ENCODE peak calls at places on chromosome 5, in four cellular contexts. R is NCI-H1048, A is HFFc6, V is NCI-H748 treated with DMSO at 0.1 percent for 48 hours. F is an unnamed sample.

GRCh38 chr5:58773744-58774441 is 191.0 kb downstream of the RAB3C start:
- DNase-seq in A (no peak), V (no peak), R (no peak), F (no peak)

GRCh38 chr5:170378740-170379139 is 10.4 kb downstream of the KCNMB1 start:
- DNase-seq in V (no peak), A (no peak), R (no peak), F (no peak)

GRCh38 chr5:97838214-97838613 is 655.2 kb upstream of the RIOK2 start:
- DNase-seq in V (no peak), A (peak; percentile 93), R (no peak), F (peak; percentile 64)

GRCh38 chr5:176629853-176630680 is at the start of the genes EIF4E1B and SNCB:
- DNase-seq in R (no peak), A (no peak), V (peak; percentile 34), F (peak; percentile 70)

GRCh38 chr5:1089621-1090040 is 22.2 kb downstream of the SLC12A7 start:
- DNase-seq in R (no peak), V (no peak), A (no peak), F (no peak)

GRCh38 chr5:43389679-43390329 is 22.4 kb downstream of the CCL28 start:
- DNase-seq in R (peak; percentile 22), V (peak; percentile 100), A (peak; percentile 94), F (peak; percentile 25)

GRCh38 chr5:54643679-54644078 is 126.1 kb downstream of the SNX18 start:
- DNase-seq in V (no peak), R (no peak), A (peak; percentile 82), F (no peak)

GRCh38 chr5:26940981-26941380 is 97.4 kb downstream of the CDH9 start:
- DNase-seq in V (peak; percentile 90), R (no peak), A (no peak), F (no peak)

GRCh38 chr5:56327810-56328209 is 94.7 kb upstream of the ANKRD55 start:
- DNase-seq in A (no peak), V (no peak), R (no peak), F (peak; percentile 32)

GRCh38 chr5:150461231-150461630 is 11.7 kb upstream of the RPS14 start:
- DNase-seq in V (no peak), R (no peak), A (no peak), F (peak; percentile 75)

GRCh38 chr5:92800360-92800759 is 780.7 kb downstream of the NR2F1-AS1 start:
- DNase-seq in A (peak; percentile 8), V (peak; percentile 64), R (no peak), F (no peak)

GRCh38 chr5:96245401-96246091 is 187.5 kb downstream of the PCSK1 start:
- DNase-seq in A (no peak), V (no peak), R (no peak), F (no peak)

GRCh38 chr5:127863161-127863560 is 160.0 kb downstream of the CCDC192 start:
- DNase-seq in V (no peak), R (no peak), A (no peak), F (no peak)

GRCh38 chr5:169577966-169578365 is 5.6 kb upstream of the SPDL1 start:
- DNase-seq in R (no peak), A (peak; percentile 30), V (no peak), F (no peak)

GRCh38 chr5:28766565-28767158 is 1728.3 kb upstream of the CDH9 start:
- DNase-seq in V (peak; percentile 91), R (peak; percentile 38), A (peak; percentile 3), F (no peak)

GRCh38 chr5:148383564-148384388 is at the start of gene FBXO38:
- DNase-seq in R (peak; percentile 95), A (peak; percentile 94), V (peak; percentile 96), F (peak; percentile 93)

GRCh38 chr5:60652206-60652605 is 47.8 kb downstream of the DEPDC1B start:
- DNase-seq in A (peak; percentile 93), R (no peak), V (no peak), F (no peak)

GRCh38 chr5:38023353-38023752 is 183.5 kb upstream of the GDNF start:
- DNase-seq in R (no peak), V (no peak), A (no peak), F (no peak)

GRCh38 chr5:96924016-96924443 is 11.8 kb upstream of the LNPEP start:
- DNase-seq in A (no peak), R (no peak), V (no peak), F (no peak)

GRCh38 chr5:11415751-11416150 is 488.5 kb downstream of the CTNND2 start:
- DNase-seq in A (no peak), R (no peak), V (no peak), F (no peak)

GRCh38 chr5:55507574-55507973 is 27.2 kb downstream of the PLPP1 start:
- DNase-seq in A (no peak), V (no peak), R (no peak), F (no peak)

GRCh38 chr5:112921833-112922817 is at the start of gene REEP5:
- DNase-seq in R (peak; percentile 66), A (peak; percentile 62), V (peak; percentile 74), F (peak; percentile 92)

GRCh38 chr5:139828207-139828895 is 32.7 kb downstream of the PSD2 start:
- DNase-seq in V (no peak), R (no peak), A (no peak), F (no peak)

GRCh38 chr5:93874080-93874479 is 132.7 kb upstream of the POU5F2 start:
- DNase-seq in A (peak; percentile 15), V (no peak), R (no peak), F (no peak)

GRCh38 chr5:139137703-139138102 is 60.5 kb downstream of the SIL1 start:
- DNase-seq in R (no peak), A (peak; percentile 6), V (peak; percentile 69), F (no peak)

GRCh38 chr5:175693746-175694145 is 35.9 kb downstream of the HRH2 start:
- DNase-seq in V (no peak), R (no peak), A (no peak), F (no peak)

GRCh38 chr5:78411596-78411995 is 51.2 kb downstream of the SCAMP1 start:
- DNase-seq in R (no peak), V (no peak), A (no peak), F (no peak)

GRCh38 chr5:14109041-14109747 is 33.9 kb upstream of the TRIO start:
- DNase-seq in A (peak; percentile 70), R (no peak), V (no peak), F (peak; percentile 52)

GRCh38 chr5:40073927-40074326 is 605.8 kb upstream of the PTGER4 start:
- DNase-seq in V (peak; percentile 31), R (no peak), A (no peak), F (no peak)

GRCh38 chr5:50712479-50712878 is 46.0 kb downstream of the PARP8 start:
- DNase-seq in A (no peak), R (no peak), V (no peak), F (no peak)

GRCh38 chr5:171155621-171156020 is 153.4 kb upstream of the TLX3 start:
- DNase-seq in R (no peak), A (peak; percentile 45), V (no peak), F (no peak)

GRCh38 chr5:169978744-169979143 is 1.6 kb downstream of the INSYN2B start:
- DNase-seq in V (no peak), A (no peak), R (no peak), F (no peak)

GRCh38 chr5:80672140-80672736 is 17.5 kb upstream of the DHFR start:
- DNase-seq in R (peak; percentile 44), A (peak; percentile 67), V (peak; percentile 37), F (no peak)

GRCh38 chr5:149731617-149732400 is 1.7 kb downstream of the PPARGC1B start:
- DNase-seq in A (peak; percentile 50), R (peak; percentile 6), V (no peak), F (peak; percentile 86)

F was measured in GM06990.